ENCODE peak calls at places on chromosomes 3 and 15, in eight cellular contexts. L is upper lobe of left lung, U is cardiac muscle cell, B is fibroblast of the aortic adventitia, J is fibroblast of mammary gland, G is PC-3, W is colonic mucosa, S is Calu3. K is an unnamed sample.

GRCh38 chr3:101928890-101929289 is 79.6 kb downstream of the NFKBIZ start:
- DNase-seq in W (no peak), B (peak), G (peak), S (peak), L (no peak), J (peak), U (no peak), K (no peak)

GRCh38 chr15:65263313-65263712 is 23.4 kb downstream of the PARP16 start:
- DNase-seq in J (no peak), U (no peak), S (no peak), L (no peak), G (no peak), W (no peak), B (peak), K (no peak)

GRCh38 chr15:88537591-88538317 is 8.7 kb downstream of the DET1 start:
- DNase-seq in U (peak), J (no peak), L (no peak), S (no peak), W (no peak), G (no peak), B (no peak), K (no peak)

GRCh38 chr15:92645051-92645631 is 10.4 kb downstream of the FAM174B start:
- DNase-seq in U (no peak), L (no peak), B (peak), J (no peak), S (no peak), W (no peak), G (peak), K (no peak)

GRCh38 chr3:40169983-40170382 is 139.5 kb upstream of the EIF1B start:
- DNase-seq in J (no peak), G (no peak), S (no peak), L (peak), B (no peak), W (no peak), U (no peak), K (no peak)

GRCh38 chr3:124504332-124505059 is 225.8 kb upstream of the UMPS start:
- DNase-seq in J (peak), B (peak), U (no peak), W (no peak), G (peak), L (no peak), S (no peak), K (no peak)

GRCh38 chr3:58377750-58378149 is 45.1 kb downstream of the PXK start:
- DNase-seq in B (no peak), S (no peak), W (no peak), L (no peak), G (no peak), U (no peak), J (no peak), K (no peak)

GRCh38 chr15:45399381-45400212 is 21.3 kb upstream of the GATM start:
- DNase-seq in G (peak), U (peak), W (no peak), J (peak), S (no peak), L (no peak), B (peak), K (no peak)

GRCh38 chr15:78301326-78301725 is 1.9 kb upstream of the SKIC8 start:
- DNase-seq in W (no peak), J (no peak), S (no peak), G (no peak), L (no peak), B (no peak), U (no peak), K (no peak)

GRCh38 chr15:78299302-78300102 is at the start of gene SKIC8:
- DNase-seq in G (peak), J (peak), L (peak), S (peak), B (peak), U (peak), W (peak), K (peak)

GRCh38 chr15:78302579-78302978 is 3.2 kb upstream of the SKIC8 start:
- DNase-seq in W (no peak), G (peak), J (peak), S (peak), L (no peak), U (no peak), B (peak), K (no peak)

GRCh38 chr15:78301813-78302212 is 2.4 kb upstream of the SKIC8 start:
- DNase-seq in J (no peak), L (no peak), W (no peak), S (peak), B (no peak), G (peak), U (no peak), K (no peak)

GRCh38 chr15:78298983-78299301 is 467 bp downstream of the SKIC8 start:
- DNase-seq in B (peak), W (no peak), J (peak), G (no peak), S (no peak), L (no peak), U (peak), K (no peak)
- TF ChIP-seq CTCF in B (peak), W (no peak), J (no peak), G (no peak), S (no peak), L (no peak), U (no peak), K (no peak)

GRCh38 chr15:93862791-93863190 is 368.6 kb upstream of the MCTP2 start:
- DNase-seq in W (no peak), B (no peak), S (no peak), L (no peak), U (no peak), G (no peak), J (no peak), K (no peak)
- TF ChIP-seq CTCF in W (no peak), B (no peak), S (no peak), L (no peak), U (no peak), G (no peak), J (no peak), K (no peak)

GRCh38 chr3:138331143-138331894 is 1.7 kb upstream of the NME9 start:
- DNase-seq in L (no peak), U (no peak), S (no peak), G (peak), J (peak), W (no peak), B (peak), K (no peak)
- TF ChIP-seq CTCF in L (no peak), U (no peak), S (peak), G (peak), J (peak), W (no peak), B (peak), K (no peak)

GRCh38 chr3:127754411-127755304 is 67.7 kb downstream of the MGLL start:
- DNase-seq in W (no peak), L (no peak), B (no peak), G (no peak), S (no peak), U (no peak), J (no peak), K (no peak)
- TF ChIP-seq CTCF in W (no peak), L (no peak), B (no peak), G (no peak), S (peak), U (no peak), J (no peak), K (no peak)

DNA sequence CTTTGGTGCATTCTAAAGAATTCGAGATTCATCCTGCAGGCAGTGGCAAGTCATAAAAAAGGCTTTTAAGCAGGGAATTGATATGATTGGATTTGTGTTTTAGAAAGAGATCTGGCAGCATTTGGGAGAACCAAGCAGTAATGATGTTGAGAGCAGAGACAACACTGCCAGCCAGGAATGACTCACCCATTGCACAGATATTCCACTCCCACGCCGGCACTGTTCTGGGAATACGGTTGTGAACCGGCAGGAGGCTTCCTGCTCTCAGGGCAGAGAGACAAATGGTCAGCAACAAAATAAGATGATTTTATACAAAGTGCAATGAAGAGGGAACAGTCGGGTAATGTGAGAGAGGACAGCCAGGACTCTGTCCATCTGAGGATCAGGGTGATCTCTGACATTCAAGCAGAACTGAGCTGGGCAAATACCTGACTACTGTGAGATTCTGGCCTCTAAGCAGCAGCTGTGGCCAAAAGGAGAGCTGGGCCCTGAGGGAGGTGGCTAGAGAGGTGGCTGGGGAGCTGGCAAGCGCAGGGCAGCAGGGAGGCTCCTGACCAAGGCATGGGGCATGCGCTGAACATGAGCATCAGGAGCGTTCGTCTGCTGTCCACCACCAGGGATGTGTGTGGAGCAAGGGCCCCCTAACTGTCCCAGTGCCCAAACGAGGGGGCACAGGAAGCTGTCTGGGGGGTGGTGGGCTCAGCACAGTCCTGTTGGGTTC is 56.1 kb upstream of the PLXNA1 start:
- DNase-seq in B (peak), U (no peak), G (peak), S (no peak), J (peak), W (no peak), L (peak), K (no peak)
- TF ChIP-seq CTCF in B (peak), U (peak), G (no peak), S (no peak), J (peak), W (no peak), L (no peak), K (no peak)

DNA sequence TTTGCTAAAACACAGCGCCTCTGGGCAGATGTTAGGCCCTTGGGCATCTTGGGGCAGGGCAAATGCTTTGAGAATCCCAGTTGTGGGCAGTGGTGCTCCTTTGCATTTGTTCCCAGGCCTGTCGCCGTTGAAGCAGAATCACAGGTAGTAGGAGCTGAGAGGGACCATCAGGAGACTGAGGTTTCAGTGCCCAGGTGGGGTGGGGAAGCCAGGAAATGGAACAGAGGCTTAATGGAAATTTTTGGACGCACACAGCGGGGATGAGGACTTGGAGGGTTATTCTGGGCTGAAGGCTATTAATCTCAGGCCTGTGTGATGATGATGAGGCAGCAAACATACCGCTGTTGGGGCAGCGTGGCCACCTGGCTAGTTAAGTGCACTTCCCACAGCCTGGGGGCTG is 99.5 kb downstream of the SV2B start:
- DNase-seq in B (no peak), G (no peak), J (no peak), W (no peak), S (no peak), L (no peak), U (no peak), K (no peak)
- TF ChIP-seq CTCF in B (no peak), G (no peak), J (no peak), W (no peak), S (no peak), L (no peak), U (no peak), K (no peak)

GRCh38 chr15:63420333-63420741 is 38.7 kb upstream of the CA12 start:
- DNase-seq in U (peak), G (peak), W (no peak), J (no peak), B (peak), S (no peak), L (no peak), K (no peak)
- TF ChIP-seq CTCF in U (no peak), G (no peak), W (no peak), J (no peak), B (no peak), S (no peak), L (no peak), K (no peak)

DNA sequence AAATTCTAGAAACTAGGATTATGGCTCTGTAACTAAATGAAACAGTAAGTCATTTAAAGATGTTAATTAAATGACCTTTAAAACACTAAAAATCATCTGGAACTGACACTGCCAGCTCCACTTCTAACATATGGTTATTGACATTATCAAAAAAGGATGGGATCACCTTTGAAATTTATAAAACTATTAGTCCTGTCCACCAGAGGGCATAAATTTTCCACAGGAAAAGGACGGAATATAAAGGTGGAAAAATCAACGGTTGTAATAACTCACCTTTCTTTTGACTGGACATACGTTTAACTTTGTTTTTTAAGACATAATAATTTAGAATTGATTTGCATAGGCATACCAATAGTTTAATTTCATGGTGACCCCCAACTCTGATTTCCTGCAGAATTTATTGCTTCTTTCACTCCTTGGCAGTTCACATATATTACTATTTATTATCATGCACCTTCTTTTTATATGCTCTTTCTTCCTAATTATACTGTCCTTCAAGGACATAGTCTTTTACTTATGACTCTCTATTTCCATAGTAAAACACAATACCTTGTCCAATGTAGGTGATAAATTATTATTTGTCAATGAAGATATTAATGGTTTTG is 345.7 kb downstream of the CADM2 start:
- DNase-seq in B (no peak), S (no peak), G (peak), U (peak), L (no peak), J (no peak), W (no peak), K (no peak)
- TF ChIP-seq CTCF in B (no peak), S (peak), G (peak), U (no peak), L (no peak), J (peak), W (no peak), K (peak)

GRCh38 chr3:100057716-100058575 is 56.4 kb downstream of the FILIP1L start:
- DNase-seq in S (no peak), J (peak), W (no peak), G (no peak), B (peak), L (no peak), U (no peak), K (no peak)
- TF ChIP-seq CTCF in S (no peak), J (no peak), W (no peak), G (no peak), B (peak), L (no peak), U (peak), K (no peak)

DNA sequence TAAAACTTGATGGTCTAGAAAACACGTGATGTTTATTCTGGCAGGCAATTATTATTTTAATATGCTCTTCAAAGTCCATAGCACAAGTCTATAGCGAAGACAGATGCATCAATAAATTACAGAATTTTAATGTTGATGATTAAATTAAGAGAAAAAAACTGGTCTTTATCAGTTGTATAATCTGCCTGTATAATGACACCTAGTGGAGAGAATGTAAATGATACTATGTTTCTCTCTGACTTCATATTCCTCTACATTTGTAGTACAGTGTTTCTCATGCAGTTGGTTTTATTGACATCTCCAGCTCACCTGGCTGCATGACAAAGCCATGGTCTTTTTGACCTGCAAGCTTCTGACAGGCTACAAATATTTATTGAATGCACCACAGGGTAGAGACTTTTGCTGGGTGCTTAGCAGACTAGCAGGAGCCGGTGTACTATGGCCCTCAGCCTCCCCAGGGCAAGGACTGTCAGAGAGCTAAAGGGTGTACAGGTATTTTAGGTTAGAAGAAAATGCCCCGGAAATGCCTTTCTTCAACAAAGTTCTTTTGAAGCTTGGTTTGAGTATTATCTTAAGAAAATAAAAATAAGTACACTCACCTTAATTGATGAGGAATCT is 289.9 kb downstream of the GAP43 start:
- DNase-seq in J (peak), G (peak), U (no peak), S (no peak), L (no peak), B (peak), W (no peak), K (no peak)
- TF ChIP-seq CTCF in J (peak), G (peak), U (peak), S (no peak), L (no peak), B (peak), W (no peak), K (peak)

K was measured in progenitor cell of endocrine pancreas.